ENCODE peak calls at places on chromosomes 1 and 21, in eight cellular contexts. Y is left lung; A is uterus; T is right atrium auricular region; G is WERI-Rb-1; V is IMR-90; N is AG04450; F is CD4-positive, alpha-beta T cell. P is an unnamed sample. For H3K9me3, the result is how much of the 10 kb centered on the place peaks cover.

GRCh38 chr1:209791920-209792319 is 7.6 kb upstream of the C1orf74 start:
- DNase-seq in Y (no peak), A (no peak), T (no peak), G (no peak), V (no peak), N (no peak), F (no peak), P (no peak)

GRCh38 chr1:236111527-236112331 is 30.6 kb upstream of the GPR137B start:
- DNase-seq in Y (no peak), A (no peak), T (no peak), G (no peak), V (no peak), N (no peak), F (no peak), P (no peak)

GRCh38 chr1:169925505-169926482 is 32.1 kb upstream of the SCYL3 start:
- DNase-seq in Y (no peak), A (no peak), T (no peak), G (no peak), V (no peak), N (no peak), F (no peak), P (no peak)

GRCh38 chr1:21149430-21149861 is 27.3 kb downstream of the EIF4G3 start:
- DNase-seq in Y (no peak), A (no peak), T (no peak), G (no peak), V (peak), N (no peak), F (no peak), P (no peak)

GRCh38 chr1:60280256-60280655 is 206.7 kb upstream of the C1orf87 start:
- DNase-seq in Y (no peak), A (no peak), T (no peak), G (no peak), V (no peak), N (no peak), F (no peak), P (no peak)

GRCh38 chr1:41537257-41537656 is 52.8 kb upstream of the EDN2 start:
- DNase-seq in Y (no peak), A (peak), T (no peak), G (no peak), V (no peak), N (no peak), F (no peak), P (no peak)

GRCh38 chr1:213082778-213083445 is 31.9 kb downstream of the RPS6KC1 start:
- DNase-seq in Y (no peak), A (no peak), T (no peak), G (no peak), V (no peak), N (no peak), F (no peak), P (no peak)

GRCh38 chr1:26320896-26321295 is 3.1 kb downstream of the CD52 start:
- DNase-seq in Y (no peak), A (no peak), T (no peak), G (no peak), V (no peak), N (no peak), F (no peak), P (no peak)

GRCh38 chr1:33341190-33341589 is 20.3 kb upstream of the A3GALT2 start:
- DNase-seq in Y (no peak), A (no peak), T (no peak), G (no peak), V (no peak), N (no peak), F (no peak), P (no peak)

GRCh38 chr1:61132176-61133047 is 50.1 kb downstream of the NFIA start:
- DNase-seq in Y (no peak), A (no peak), T (no peak), G (no peak), V (peak), N (no peak), F (no peak), P (no peak)

GRCh38 chr21:43369124-43369523 is 57.8 kb downstream of the SIK1 start:
- DNase-seq in Y (no peak), A (no peak), T (no peak), G (no peak), V (peak), N (no peak), F (no peak), P (no peak)

GRCh38 chr1:159941139-159941866 is 4.1 kb downstream of the IGSF9 start:
- DNase-seq in Y (no peak), A (no peak), T (no peak), G (peak), V (no peak), N (no peak), F (no peak), P (no peak)

GRCh38 chr1:41557751-41558455 is 73.4 kb upstream of the EDN2 start:
- DNase-seq in Y (no peak), A (no peak), T (no peak), G (no peak), V (no peak), N (no peak), F (no peak), P (no peak)

GRCh38 chr1:27102707-27103468 is 52.0 kb downstream of the SLC9A1 start:
- DNase-seq in Y (peak), A (peak), T (peak), G (peak), V (peak), N (no peak), F (peak), P (peak)

GRCh38 chr1:94036721-94037120 is 84.2 kb downstream of the ABCA4 start:
- DNase-seq in Y (no peak), A (no peak), T (no peak), G (no peak), V (peak), N (peak), F (no peak), P (no peak)

GRCh38 chr1:100147875-100148274 is 14.9 kb downstream of the TRMT13 start:
- DNase-seq in Y (no peak), A (no peak), T (no peak), G (no peak), V (no peak), N (no peak), F (no peak), P (no peak)

GRCh38 chr1:26084091-26084561 is 16.7 kb upstream of the TRIM63 start:
- DNase-seq in Y (no peak), A (no peak), T (no peak), G (no peak), V (peak), N (no peak), F (no peak), P (no peak)

GRCh38 chr1:211638246-211638645 is 37.2 kb downstream of the NEK2 start:
- DNase-seq in Y (no peak), A (no peak), T (no peak), G (no peak), V (no peak), N (no peak), F (no peak), P (no peak)

GRCh38 chr1:181079920-181080319 is 8.6 kb upstream of the IER5 start:
- DNase-seq in Y (no peak), A (no peak), T (no peak), G (no peak), V (no peak), N (no peak), F (no peak), P (no peak)

GRCh38 chr1:181076852-181077251 is 11.6 kb upstream of the IER5 start:
- DNase-seq in Y (no peak), A (no peak), T (no peak), G (no peak), V (no peak), N (no peak), F (no peak), P (no peak)

GRCh38 chr1:181079382-181079781 is 9.1 kb upstream of the IER5 start:
- DNase-seq in Y (no peak), A (no peak), T (no peak), G (no peak), V (peak), N (peak), F (no peak), P (no peak)

GRCh38 chr1:181075727-181076350 is 12.7 kb upstream of the IER5 start:
- DNase-seq in Y (no peak), A (no peak), T (no peak), G (no peak), V (no peak), N (no peak), F (no peak), P (no peak)

DNA sequence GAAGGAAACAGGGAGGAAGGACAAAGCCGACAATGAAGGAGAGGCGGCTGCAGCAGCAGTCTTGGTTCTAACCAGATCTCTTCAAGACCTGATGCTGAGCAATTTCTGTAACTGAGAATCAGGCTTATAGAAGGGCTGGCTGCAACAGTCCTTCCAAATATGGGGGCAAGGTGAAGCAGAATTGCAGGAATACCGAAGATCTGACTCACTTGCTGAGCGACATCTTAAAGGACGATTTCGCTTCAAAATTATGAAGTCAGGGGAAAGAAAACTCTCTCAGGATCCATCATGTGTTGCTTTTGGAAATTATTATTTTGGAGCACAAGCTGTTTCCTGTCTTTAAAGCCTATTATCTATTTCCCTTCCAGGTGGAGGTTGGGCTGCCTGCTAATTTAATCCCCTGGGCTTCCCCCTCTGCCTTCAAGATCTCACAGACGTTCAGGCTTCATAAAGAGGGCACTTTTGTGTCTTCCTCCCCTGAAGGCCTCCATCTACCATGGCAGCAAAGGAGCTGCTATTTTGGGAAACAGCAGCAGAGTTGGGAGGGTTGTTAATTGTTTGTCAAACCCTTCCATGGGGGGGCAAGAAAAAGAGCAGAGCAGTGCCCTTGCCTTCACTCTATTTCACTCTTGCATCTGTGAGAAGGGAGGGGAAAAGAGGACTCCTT is 10.8 kb upstream of the IER5 start:
- DNase-seq in Y (no peak), A (no peak), T (no peak), G (no peak), V (peak), N (peak), F (no peak), P (no peak)
- H3K27ac ChIP-seq in Y (no peak), A (no peak), T (no peak), G (peak), V (peak), N (peak), F (no peak), P (no peak)

GRCh38 chr21:9763306-9763705 is 758.1 kb upstream of the TPTE start:
- DNase-seq in Y (no peak), A (no peak), T (no peak), G (no peak), V (no peak), N (no peak), F (no peak), P (no peak)
- H3K9me3 ChIP-seq in Y (half or more), A (under half), T (under half), G (under half), V (under half), N (under half), F (under half), P (under half)

GRCh38 chr1:29197590-29197924 is 15.9 kb upstream of the SRSF4 start:
- DNase-seq in Y (peak), A (no peak), T (no peak), G (peak), V (peak), N (no peak), F (peak), P (peak)
- TF ChIP-seq CTCF in Y (no peak), A (no peak), T (no peak), G (peak), V (peak), N (peak), F (peak), P (peak)

GRCh38 chr1:35845766-35846165 is 37.2 kb upstream of the AGO1 start:
- DNase-seq in Y (no peak), A (no peak), T (no peak), G (no peak), V (peak), N (no peak), F (no peak), P (peak)
- H3K27ac ChIP-seq in Y (no peak), A (no peak), T (peak), G (no peak), V (no peak), N (no peak), F (no peak), P (peak)

DNA sequence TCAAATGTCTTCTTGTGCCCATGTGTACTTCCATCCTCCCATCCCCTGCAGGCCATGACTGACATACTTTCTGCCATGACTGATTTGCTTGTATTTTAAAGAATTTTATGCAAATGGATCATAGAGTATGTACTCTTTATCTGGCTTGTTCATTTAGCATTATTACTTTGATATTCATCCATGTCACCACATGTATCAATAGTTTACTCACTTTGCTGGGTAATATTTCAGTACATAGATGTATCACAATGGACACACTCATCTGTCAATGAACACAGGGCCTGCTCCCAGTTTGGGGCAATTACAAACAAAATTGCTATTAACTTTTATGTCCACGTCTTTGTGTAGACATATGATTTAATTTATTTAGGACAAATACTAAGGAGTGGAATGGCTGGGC is 259.1 kb downstream of the SDCCAG8 start:
- DNase-seq in Y (no peak), A (no peak), T (no peak), G (no peak), V (no peak), N (no peak), F (no peak), P (no peak)
- H3K9me3 ChIP-seq in Y (under half), A (under half), T (under half), G (under half), V (under half), N (under half), F (under half), P (under half)

GRCh38 chr1:31715873-31716220 is 12.0 kb upstream of the COL16A1 start:
- DNase-seq in Y (no peak), A (no peak), T (no peak), G (no peak), V (no peak), N (no peak), F (no peak), P (no peak)
- TF ChIP-seq CTCF in Y (peak), A (no peak), T (no peak), G (no peak), V (no peak), N (no peak), F (no peak), P (no peak)

DNA sequence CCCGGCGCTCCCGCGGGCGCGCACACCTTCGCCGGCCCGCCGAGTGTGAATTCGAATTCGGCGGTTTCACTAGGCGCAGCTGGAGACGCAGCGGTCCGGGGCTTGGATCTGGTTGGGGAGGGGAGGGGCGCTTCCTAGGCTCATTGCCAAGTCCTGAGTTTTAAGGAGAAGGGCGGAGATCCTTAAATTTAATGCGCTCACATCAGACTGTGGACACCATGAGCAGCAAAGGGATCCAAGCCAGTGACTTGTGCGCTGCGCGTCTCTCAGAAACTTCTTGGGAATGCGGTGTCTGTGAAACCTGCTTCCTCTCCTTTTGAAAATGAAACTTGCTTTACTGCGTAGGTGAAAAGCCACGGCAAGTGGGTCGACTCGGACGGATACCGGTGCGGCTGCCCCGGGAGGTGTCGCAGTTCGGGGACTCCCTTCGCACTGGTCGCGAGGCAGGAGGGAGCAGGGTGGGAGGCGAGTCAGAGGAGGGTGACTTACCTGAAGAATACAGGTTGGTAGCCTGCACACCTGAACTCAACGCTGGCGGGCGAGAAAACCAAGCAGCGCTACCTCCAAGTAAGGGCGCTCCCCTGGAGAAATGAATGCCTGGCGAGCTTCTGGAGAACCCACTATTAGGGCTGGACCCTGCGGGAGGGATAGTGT is 887 bp downstream of the TENT5C start:
- DNase-seq in Y (no peak), A (peak), T (no peak), G (no peak), V (peak), N (no peak), F (peak), P (peak)
- H3K27ac ChIP-seq in Y (peak), A (peak), T (peak), G (no peak), V (peak), N (peak), F (peak), P (peak)